ENCODE peak calls at places on chromosomes 11 and 22, in six cellular contexts. U is PC-3, C is tibial artery, Y is transverse colon, J is ovary, P is GM20000. M is an unnamed sample.

GRCh38 chr22:50698546-50698945 is 25.9 kb downstream of the SHANK3 start:
- DNase-seq in J (no peak), P (no peak), U (no peak), C (no peak), Y (no peak), M (no peak)

GRCh38 chr11:94740083-94740974 is 27.8 kb upstream of the AMOTL1 start:
- DNase-seq in U (peak; percentile 54), C (peak; percentile 27), P (peak; percentile 54), J (peak; percentile 75), Y (peak; percentile 24), M (peak; percentile 46)

GRCh38 chr11:5405173-5405572 is 16.7 kb upstream of the OR51Q1 start:
- DNase-seq in P (no peak), C (no peak), Y (no peak), U (no peak), J (no peak), M (no peak)

GRCh38 chr11:67252831-67253239 is 13.4 kb upstream of the GRK2 start:
- DNase-seq in C (no peak), P (no peak), U (peak; percentile 65), Y (no peak), J (no peak), M (no peak)

GRCh38 chr11:132588366-132588765 is 943.9 kb downstream of the OPCML start:
- DNase-seq in U (no peak), C (no peak), J (no peak), P (no peak), Y (no peak), M (no peak)

GRCh38 chr11:69178819-69179482 is 23.2 kb downstream of the SMIM38 start:
- DNase-seq in U (no peak), C (no peak), Y (no peak), J (no peak), P (no peak), M (no peak)

GRCh38 chr22:19844423-19845368 is 10.0 kb downstream of the GNB1L start:
- DNase-seq in J (no peak), Y (no peak), C (peak; percentile 79), P (no peak), U (peak; percentile 15), M (no peak)

GRCh38 chr11:76589477-76589876 is 81.1 kb downstream of the LRRC32 start:
- DNase-seq in Y (no peak), P (no peak), C (no peak), U (no peak), J (no peak), M (no peak)

GRCh38 chr22:28328751-28329150 is 350.9 kb downstream of the TTC28 start:
- DNase-seq in J (no peak), P (no peak), Y (no peak), U (no peak), C (no peak), M (no peak)

GRCh38 chr11:6926208-6927029 is at the start of gene ZNF215:
- DNase-seq in C (peak; percentile 58), Y (peak; percentile 89), J (peak; percentile 75), U (peak; percentile 80), P (peak; percentile 78), M (peak; percentile 84)

GRCh38 chr11:73288873-73289707 is 17.0 kb downstream of the P2RY6 start:
- DNase-seq in Y (peak; percentile 77), U (peak; percentile 82), P (peak; percentile 86), C (peak; percentile 68), J (peak; percentile 76), M (peak; percentile 80)

GRCh38 chr11:27604416-27604815 is 95.8 kb downstream of the BDNF start:
- DNase-seq in Y (no peak), P (no peak), J (no peak), C (no peak), U (no peak), M (no peak)

GRCh38 chr22:17847360-17848078 is 73.2 kb upstream of the BID start:
- DNase-seq in C (no peak), J (no peak), Y (no peak), U (no peak), P (no peak), M (no peak)

GRCh38 chr22:46592390-46592872 is 27.8 kb upstream of the GRAMD4 start:
- DNase-seq in Y (peak; percentile 71), P (peak; percentile 78), U (peak; percentile 31), J (no peak), C (no peak), M (no peak)

GRCh38 chr11:4606231-4607015 is 1.6 kb downstream of the TRIM68 start:
- DNase-seq in J (no peak), P (no peak), Y (peak; percentile 22), C (no peak), U (peak; percentile 9), M (no peak)

GRCh38 chr11:12901874-12902481 is 107.1 kb upstream of the RASSF10 start:
- DNase-seq in P (no peak), J (no peak), C (no peak), Y (no peak), U (peak; percentile 87), M (no peak)

GRCh38 chr11:2325123-2325522 is 23.3 kb downstream of the TSPAN32 start:
- DNase-seq in U (no peak), C (no peak), J (no peak), Y (no peak), P (no peak), M (no peak)

GRCh38 chr11:69915501-69916250 is 96.5 kb upstream of the FGF3 start:
- DNase-seq in U (peak; percentile 95), J (peak; percentile 86), Y (peak; percentile 79), P (peak; percentile 63), C (peak; percentile 86), M (peak; percentile 92)

GRCh38 chr22:29536411-29536810 is 17.1 kb downstream of the THOC5 start:
- DNase-seq in C (no peak), Y (no peak), U (no peak), P (no peak), J (no peak), M (no peak)

GRCh38 chr11:17643506-17644405 is 75.6 kb upstream of the MYOD1 start:
- DNase-seq in P (peak; percentile 2), Y (no peak), U (no peak), C (no peak), J (no peak), M (no peak)

GRCh38 chr22:50270302-50271010 is at the start of gene MAPK11:
- DNase-seq in Y (peak; percentile 74), J (peak; percentile 79), U (peak; percentile 54), P (peak; percentile 89), C (peak; percentile 73), M (peak; percentile 81)

GRCh38 chr11:45599161-45599943 is 66.1 kb downstream of the CHST1 start:
- DNase-seq in J (no peak), U (no peak), P (no peak), C (no peak), Y (no peak), M (no peak)

GRCh38 chr11:1472180-1473005 is 14.2 kb downstream of the MOB2 start:
- DNase-seq in J (no peak), P (no peak), U (no peak), Y (no peak), C (no peak), M (no peak)

GRCh38 chr22:37519268-37520195 is at the start of gene CARD10:
- DNase-seq in P (peak; percentile 65), Y (peak; percentile 68), J (peak; percentile 62), U (peak; percentile 51), C (no peak), M (peak; percentile 65)

GRCh38 chr22:48245119-48245485 is 1482.7 kb downstream of the TBC1D22A start:
- DNase-seq in P (no peak), U (no peak), C (no peak), J (no peak), Y (no peak), M (no peak)

GRCh38 chr22:32904044-32904443 is 102.5 kb downstream of the TIMP3 start:
- DNase-seq in P (no peak), J (no peak), C (no peak), Y (peak; percentile 15), U (peak; percentile 2), M (peak; percentile 35)

GRCh38 chr22:23816552-23816976 is 22.2 kb downstream of the DERL3 start:
- DNase-seq in J (no peak), C (no peak), P (no peak), U (no peak), Y (no peak), M (no peak)

DNA sequence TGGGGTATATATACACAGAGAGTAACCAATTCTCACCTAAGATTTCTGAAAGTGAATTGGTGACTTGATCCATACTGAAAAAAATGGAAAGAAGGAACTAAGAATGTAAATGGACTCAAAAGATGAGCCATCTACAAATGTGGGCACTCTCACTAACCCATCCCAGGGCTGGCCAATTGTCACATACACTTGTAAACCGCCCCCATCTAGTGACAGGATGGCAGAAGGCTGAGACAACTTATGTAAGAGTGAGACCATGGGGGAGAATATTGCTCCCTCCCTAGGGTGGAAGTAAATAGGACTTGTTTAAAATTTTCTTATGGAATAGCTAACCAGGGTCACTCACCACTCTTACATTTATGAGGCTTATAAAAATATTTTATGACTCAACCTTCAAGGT is 377.1 kb upstream of the ISX start:
- DNase-seq in C (no peak), P (no peak), U (no peak), J (no peak), Y (no peak), M (no peak)
- TF ChIP-seq CTCF in C (no peak), P (no peak), U (no peak), J (no peak), Y (no peak), M (no peak)

GRCh38 chr11:116895053-116895757 is 57.8 kb upstream of the APOA1 start:
- DNase-seq in Y (peak; percentile 15), U (no peak), P (peak; percentile 30), C (peak; percentile 31), J (no peak), M (peak; percentile 67)
- TF ChIP-seq CTCF in Y (peak; percentile 19), U (peak; percentile 37), P (peak; percentile 39), C (peak; percentile 15), J (no peak), M (peak; percentile 35)

DNA sequence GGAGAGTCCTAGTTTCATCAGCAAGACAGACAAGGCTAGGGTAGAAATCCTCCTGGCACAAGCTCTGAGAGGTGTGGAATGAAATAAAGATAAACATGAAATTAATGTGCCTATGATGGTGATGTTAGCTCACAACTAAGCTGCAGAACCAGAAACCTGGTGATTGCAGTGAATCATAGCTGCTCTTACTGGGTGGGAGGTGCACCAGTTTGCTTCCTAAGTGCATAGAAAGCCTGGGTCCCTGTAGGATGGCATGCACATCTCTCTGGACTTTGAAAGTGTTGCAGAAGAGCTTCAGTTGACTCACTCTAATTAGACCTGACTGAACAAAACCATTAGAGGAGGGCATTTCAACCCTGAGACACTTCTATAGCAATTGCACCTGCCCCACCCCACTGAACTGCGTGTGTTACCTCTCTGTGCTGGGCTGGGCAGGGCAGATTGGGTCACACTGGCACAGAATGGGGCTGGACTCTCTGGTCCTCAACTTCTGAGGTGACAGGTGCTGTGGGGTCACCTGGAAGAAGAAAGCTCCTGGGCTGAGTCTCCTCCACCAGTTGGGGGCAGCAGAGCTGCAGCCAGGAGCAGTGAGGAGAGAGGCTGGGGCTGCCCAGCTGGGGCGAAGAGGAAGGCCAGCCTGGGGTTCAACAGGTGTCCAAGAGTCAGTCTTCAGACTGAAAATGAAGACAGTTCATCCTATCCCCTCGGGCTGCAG is 57.9 kb downstream of the GGTLC2 start:
- DNase-seq in U (peak; percentile 49), Y (peak; percentile 44), J (no peak), P (no peak), C (no peak), M (peak; percentile 40)
- TF ChIP-seq CTCF in U (peak; percentile 46), Y (peak; percentile 28), J (no peak), P (peak; percentile 63), C (no peak), M (no peak)

DNA sequence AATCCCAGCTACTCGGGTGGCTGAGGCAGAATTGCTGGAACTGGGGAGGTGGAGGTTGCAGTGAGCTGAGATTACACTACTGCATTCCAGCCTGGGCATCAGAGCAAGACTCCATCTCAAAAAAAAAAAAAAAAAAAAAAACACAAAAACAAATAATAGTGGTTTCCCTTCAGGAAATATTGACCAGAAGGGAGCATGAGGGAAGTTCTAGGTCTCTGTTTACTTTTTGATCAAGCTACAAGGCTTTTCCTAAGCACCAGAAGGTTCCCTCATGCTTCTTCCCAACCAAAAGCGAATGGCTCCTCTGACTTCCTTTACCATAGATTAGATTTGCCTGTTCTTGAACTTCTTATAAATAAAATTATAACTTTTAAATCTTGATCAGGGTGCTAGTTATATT is 18.3 kb downstream of the MYO18B start:
- DNase-seq in U (no peak), J (no peak), P (no peak), Y (no peak), C (no peak), M (no peak)
- TF ChIP-seq CTCF in U (no peak), J (no peak), P (no peak), Y (no peak), C (no peak), M (no peak)

M was measured in endothelial cell.